ENCODE peak calls at places on chromosome 12, in seven cellular contexts. J, K, E, R, Y, U and A are unnamed samples.
A peak's percentile ranks its signal among the peaks of the same experiment; 100 is the strongest.

GRCh38 chr12:92224685-92225331 is 79.2 kb upstream of the BTG1 start:
- DNase-seq in U (no peak), R (no peak), Y (peak; percentile 69), K (no peak), J (peak; percentile 73), E (peak; percentile 81), A (peak; percentile 71)

GRCh38 chr12:75315518-75315917 is 14.6 kb downstream of the CAPS2 start:
- DNase-seq in U (no peak), E (no peak), Y (peak; percentile 71), J (peak; percentile 47), R (no peak), K (no peak), A (peak; percentile 64)

GRCh38 chr12:28374556-28374955 is 184.3 kb downstream of the CCDC91 start:
- DNase-seq in U (no peak), R (no peak), J (peak; percentile 57), Y (peak; percentile 56), K (no peak), E (no peak), A (peak; percentile 74)

GRCh38 chr12:65495233-65495632 is 216.8 kb downstream of the MSRB3 start:
- DNase-seq in Y (peak; percentile 75), U (no peak), R (no peak), E (peak; percentile 64), J (peak; percentile 38), K (no peak), A (peak; percentile 88)

GRCh38 chr12:50248883-50249282 is 34.4 kb downstream of the LIMA1 start:
- DNase-seq in U (no peak), J (peak; percentile 40), R (no peak), E (no peak), Y (peak; percentile 23), K (no peak), A (no peak)

GRCh38 chr12:69456239-69456638 is 13.9 kb upstream of the FRS2 start:
- DNase-seq in J (no peak), Y (no peak), E (no peak), R (no peak), U (no peak), K (no peak), A (no peak)

GRCh38 chr12:12797789-12798142 is 12.3 kb downstream of the APOLD1 start:
- DNase-seq in K (no peak), R (no peak), Y (no peak), U (no peak), E (no peak), J (no peak), A (no peak)

GRCh38 chr12:121883315-121883660 is 5.3 kb upstream of the PSMD9 start:
- DNase-seq in E (no peak), J (no peak), K (no peak), U (no peak), Y (no peak), R (peak; percentile 20), A (no peak)

GRCh38 chr12:127158385-127159061 is 1108.4 kb upstream of the TMEM132C start:
- DNase-seq in Y (no peak), K (no peak), R (no peak), E (no peak), J (no peak), U (no peak), A (no peak)

GRCh38 chr12:106582661-106583577 is at the start of gene RFX4:
- DNase-seq in E (no peak), Y (no peak), J (no peak), R (peak; percentile 70), U (no peak), K (no peak), A (no peak)

GRCh38 chr12:103827800-103828440 is 13.1 kb downstream of the NT5DC3 start:
- DNase-seq in R (no peak), E (peak; percentile 90), K (no peak), U (no peak), Y (no peak), J (no peak), A (no peak)

GRCh38 chr12:67794151-67794550 is 145.6 kb downstream of the DYRK2 start:
- DNase-seq in R (no peak), U (no peak), Y (peak; percentile 72), J (peak; percentile 57), E (no peak), K (no peak), A (peak; percentile 84)

GRCh38 chr12:112087851-112088250 is 20.7 kb downstream of the NAA25 start:
- DNase-seq in E (no peak), J (no peak), Y (no peak), R (no peak), U (no peak), K (no peak), A (peak; percentile 41)

GRCh38 chr12:119959435-119959834 is 29.6 kb upstream of the BICDL1 start:
- DNase-seq in K (no peak), J (no peak), U (no peak), Y (no peak), R (no peak), E (no peak), A (no peak)

GRCh38 chr12:18470251-18470650 is 208.9 kb downstream of the PIK3C2G start:
- DNase-seq in E (no peak), U (no peak), R (no peak), K (no peak), Y (no peak), J (no peak), A (no peak)

GRCh38 chr12:63967358-63967757 is 122.9 kb downstream of the SRGAP1 start:
- DNase-seq in Y (peak; percentile 70), R (no peak), U (no peak), K (no peak), J (peak; percentile 58), E (no peak), A (peak; percentile 72)

GRCh38 chr12:88206636-88207035 is 64.5 kb downstream of the TMTC3 start:
- DNase-seq in E (no peak), R (no peak), K (no peak), Y (peak; percentile 42), U (no peak), J (peak; percentile 72), A (peak; percentile 68)

GRCh38 chr12:131399000-131399399 is 311.9 kb upstream of the SFSWAP start:
- DNase-seq in J (no peak), U (no peak), K (no peak), E (no peak), Y (no peak), R (no peak), A (no peak)

GRCh38 chr12:116060765-116061164 is 216.7 kb downstream of the MED13L start:
- DNase-seq in J (no peak), R (no peak), E (peak; percentile 7), K (peak; percentile 51), U (no peak), Y (peak; percentile 30), A (peak; percentile 35)

GRCh38 chr12:120102189-120103043 is 14.1 kb downstream of the RAB35 start:
- DNase-seq in U (no peak), R (peak; percentile 35), K (no peak), J (no peak), Y (no peak), E (no peak), A (no peak)

DNA sequence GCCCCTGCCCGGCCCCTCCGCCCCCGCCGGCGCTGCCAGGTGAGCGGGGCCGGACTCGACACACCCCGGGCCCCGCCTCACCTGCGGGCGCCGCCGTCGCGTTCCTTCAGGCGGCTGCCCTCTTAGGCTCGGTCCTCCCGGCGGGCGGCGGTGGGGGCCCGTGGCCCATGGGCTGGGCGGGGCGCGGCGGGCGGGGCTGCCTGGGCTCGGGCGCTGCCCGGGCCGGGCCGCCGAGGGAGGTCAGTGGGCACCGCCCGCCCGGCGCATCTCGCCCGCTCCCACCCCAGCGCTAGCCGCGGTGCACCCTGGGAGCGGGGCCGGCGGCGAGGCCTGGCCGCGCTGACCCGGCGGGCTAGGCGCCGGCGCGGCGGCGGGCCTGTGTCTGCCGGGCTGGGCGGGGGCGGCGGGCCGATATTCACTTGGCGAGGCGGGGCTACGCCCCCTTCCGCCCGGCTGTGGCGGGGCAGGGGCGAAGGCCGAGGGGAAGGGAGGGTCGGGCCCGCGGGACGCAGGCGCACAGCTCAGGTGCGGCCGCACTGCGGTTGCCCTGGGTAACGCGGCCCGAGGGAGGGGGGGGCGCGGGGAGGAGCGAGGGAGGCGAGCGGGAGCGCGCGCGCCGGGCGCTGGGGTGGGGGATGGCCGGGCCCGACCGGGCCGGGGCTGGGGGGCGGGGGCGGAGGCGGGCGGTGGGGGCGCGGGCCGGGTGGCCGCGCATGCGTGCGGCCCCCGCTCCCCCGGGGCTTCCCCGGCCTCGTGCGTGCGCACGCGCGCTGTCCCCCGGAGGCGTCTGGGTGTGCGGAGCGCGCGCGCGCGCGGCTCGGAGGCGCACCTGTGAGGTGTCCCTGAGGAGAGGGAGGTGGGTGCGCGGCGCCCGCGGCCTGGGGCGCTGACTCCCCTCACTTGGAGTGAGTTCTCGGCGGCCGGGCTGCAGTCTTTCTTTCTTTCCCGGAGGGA is at the start of the genes CCDC92 and ZNF664:
- DNase-seq in K (peak; percentile 99), J (peak; percentile 84), Y (peak; percentile 86), E (peak; percentile 89), U (peak; percentile 85), R (peak; percentile 96), A (peak; percentile 90)
- TF ChIP-seq CTCF in K (peak; percentile 45), J (no peak), Y (no peak), E (peak; percentile 31), U (peak; percentile 22), R (no peak), A (peak; percentile 49)

GRCh38 chr12:81863406-81863805 is 104.3 kb upstream of the PPFIA2 start:
- DNase-seq in K (no peak), Y (no peak), U (no peak), R (no peak), E (no peak), J (no peak), A (no peak)

GRCh38 chr12:81859521-81859920 is 100.4 kb upstream of the PPFIA2 start:
- DNase-seq in J (no peak), K (no peak), Y (no peak), E (no peak), U (no peak), R (no peak), A (no peak)
- TF ChIP-seq CTCF in J (no peak), K (no peak), Y (no peak), E (no peak), U (no peak), R (no peak), A (no peak)

DNA sequence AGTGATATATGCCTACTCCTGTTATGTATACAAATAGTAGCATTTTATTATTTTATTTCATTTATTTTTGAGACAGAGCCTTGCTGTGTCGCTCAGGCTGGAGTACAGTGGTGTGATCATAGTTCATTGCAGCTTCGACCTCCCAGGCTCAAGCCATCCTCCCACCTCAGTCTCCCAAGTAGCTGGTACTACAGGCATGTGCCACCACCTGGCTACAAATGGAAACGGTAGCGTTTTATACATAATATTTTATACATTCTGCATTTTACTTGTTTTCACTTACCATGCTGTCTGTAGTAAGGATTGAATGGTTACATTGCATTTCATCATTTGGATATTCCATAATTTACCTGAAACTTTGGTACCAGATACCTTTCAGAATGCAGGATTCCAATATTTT is 14.1 kb downstream of the C1R start:
- DNase-seq in E (no peak), R (no peak), K (no peak), U (no peak), J (no peak), Y (no peak), A (no peak)
- TF ChIP-seq CTCF in E (no peak), R (no peak), K (no peak), U (no peak), J (no peak), Y (no peak), A (no peak)

DNA sequence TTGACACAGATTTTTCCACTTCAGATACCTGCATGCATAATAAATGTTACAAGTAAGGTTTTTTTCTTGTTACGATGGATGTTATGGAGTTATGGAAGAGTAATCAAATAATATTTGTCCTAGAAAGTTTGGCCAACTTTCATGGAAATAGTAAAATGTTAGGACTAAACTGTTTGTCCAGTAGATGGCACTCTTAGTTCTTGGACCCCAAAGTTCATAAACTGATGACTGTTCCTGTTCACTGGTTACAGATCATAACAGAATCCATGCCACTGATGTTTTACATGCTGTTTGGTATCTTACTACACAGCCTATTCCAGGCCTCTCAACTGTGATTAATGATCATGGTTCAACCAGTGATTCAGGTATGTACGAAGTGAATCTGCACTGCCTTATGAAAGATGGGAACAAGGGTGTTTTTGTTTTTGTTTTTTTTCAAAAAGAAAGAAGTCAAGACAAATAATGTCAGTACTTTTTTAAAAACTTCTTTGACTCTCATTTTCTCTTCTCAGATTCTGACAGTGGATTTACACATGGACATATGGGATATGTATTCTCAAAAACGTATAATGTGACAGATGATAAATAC is 48.8 kb upstream of the SLCO1C1 start:
- DNase-seq in J (peak; percentile 74), E (peak; percentile 16), Y (peak; percentile 75), K (peak; percentile 23), U (no peak), R (no peak), A (peak; percentile 60)
- TF ChIP-seq CTCF in J (peak; percentile 61), E (peak; percentile 54), Y (peak; percentile 63), K (peak; percentile 55), U (no peak), R (no peak), A (peak; percentile 65)